ENCODE peak calls at places on chromosomes 12 and 14, in ten cellular contexts. P, V, N, U, J, Q, G, Y, B and T are unnamed samples.

GRCh38 chr14:86826641-86827040 is 1166.3 kb downstream of the GALC start:
- DNase-seq in P (peak), V (peak), N (no peak), U (no peak), J (no peak), Q (no peak), G (no peak), Y (no peak), B (no peak), T (no peak)

GRCh38 chr12:126936181-126936851 is 1330.7 kb upstream of the TMEM132C start:
- DNase-seq in P (no peak), V (no peak), N (peak), U (peak), J (peak), Q (peak), G (no peak), Y (no peak), B (peak), T (no peak)

GRCh38 chr12:55664826-55665225 is 28.1 kb downstream of the OR10P1 start:
- DNase-seq in P (no peak), V (no peak), N (no peak), U (no peak), J (no peak), Q (no peak), G (no peak), Y (no peak), B (no peak), T (peak)

GRCh38 chr12:85575115-85576096 is 260.8 kb downstream of the RASSF9 start:
- DNase-seq in P (peak), V (peak), N (no peak), U (peak), J (peak), Q (peak), G (no peak), Y (peak), B (peak), T (peak)

GRCh38 chr12:89384050-89384749 is 31.9 kb upstream of the DUSP6 start:
- DNase-seq in P (peak), V (peak), N (no peak), U (peak), J (peak), Q (peak), G (peak), Y (peak), B (peak), T (no peak)

GRCh38 chr12:124861492-124861891 is 2.2 kb downstream of the SCARB1 start:
- DNase-seq in P (no peak), V (peak), N (peak), U (no peak), J (peak), Q (peak), G (peak), Y (peak), B (peak), T (peak)

GRCh38 chr12:79408665-79409064 is 282.1 kb downstream of the PAWR start:
- DNase-seq in P (no peak), V (no peak), N (no peak), U (no peak), J (no peak), Q (no peak), G (no peak), Y (no peak), B (no peak), T (no peak)

GRCh38 chr14:100027771-100028490 is 37.3 kb upstream of the EVL start:
- DNase-seq in P (peak), V (peak), N (no peak), U (no peak), J (peak), Q (no peak), G (no peak), Y (peak), B (peak), T (no peak)

GRCh38 chr12:122228092-122228491 is 2.2 kb upstream of the DIABLO start:
- DNase-seq in P (no peak), V (no peak), N (no peak), U (no peak), J (no peak), Q (no peak), G (no peak), Y (no peak), B (no peak), T (no peak)

GRCh38 chr12:57575771-57576612 is 15.0 kb upstream of the PIP4K2C start:
- DNase-seq in P (no peak), V (no peak), N (no peak), U (no peak), J (no peak), Q (no peak), G (peak), Y (no peak), B (no peak), T (no peak)

DNA sequence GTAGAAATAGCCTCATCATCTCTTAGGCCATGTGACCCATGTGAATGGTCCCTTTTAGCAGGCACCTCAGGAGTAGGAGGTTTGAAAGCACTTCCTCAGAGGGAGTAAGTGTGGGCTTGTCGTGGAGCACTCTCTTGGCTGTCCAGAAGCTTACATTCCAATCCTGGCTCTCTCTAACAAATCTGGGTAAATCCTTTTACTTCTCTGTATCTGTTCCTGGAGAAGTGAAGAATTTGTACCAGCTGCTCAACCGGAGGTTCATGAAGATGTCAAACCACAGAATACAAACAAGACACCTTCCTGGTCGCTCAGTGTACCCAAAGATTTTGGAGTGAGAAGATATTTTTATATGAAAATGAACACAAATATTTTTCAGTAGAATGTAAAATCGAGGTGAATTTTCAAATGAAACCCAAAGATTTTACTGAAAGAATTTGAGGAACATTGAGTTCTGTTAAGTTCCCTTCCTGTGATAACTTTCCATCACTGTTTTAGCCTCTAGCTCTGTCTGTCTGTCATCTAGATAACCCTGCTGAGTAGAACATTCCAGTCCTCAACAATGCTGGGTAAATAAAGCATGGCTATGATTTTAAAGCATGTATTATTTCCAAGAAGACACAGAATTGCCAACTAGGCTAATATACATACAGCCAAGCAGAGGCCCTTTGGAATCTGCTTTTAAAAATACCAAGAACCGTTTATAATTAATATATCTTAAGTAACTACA is 263.9 kb upstream of the RGS6 start:
- DNase-seq in P (peak), V (no peak), N (no peak), U (no peak), J (peak), Q (no peak), G (no peak), Y (peak), B (peak), T (no peak)
- H3K4me3 ChIP-seq in P (no peak), V (no peak), N (no peak), U (no peak), J (no peak), Q (no peak), G (no peak), Y (no peak), B (no peak), T (no peak)

GRCh38 chr12:6462234-6462995 is 8.1 kb downstream of the VAMP1 start:
- DNase-seq in P (no peak), V (no peak), N (no peak), U (no peak), J (no peak), Q (no peak), G (no peak), Y (no peak), B (no peak), T (no peak)
- H3K4me3 ChIP-seq in P (no peak), V (no peak), N (no peak), U (peak), J (no peak), Q (no peak), G (no peak), Y (no peak), B (no peak), T (no peak)

GRCh38 chr12:31220061-31220460 is 105.9 kb downstream of the SINHCAF start:
- DNase-seq in P (no peak), V (no peak), N (no peak), U (no peak), J (no peak), Q (no peak), G (no peak), Y (no peak), B (no peak), T (no peak)
- H3K4me3 ChIP-seq in P (no peak), V (no peak), N (no peak), U (no peak), J (no peak), Q (no peak), G (no peak), Y (no peak), B (no peak), T (no peak)

GRCh38 chr14:89325299-89325883 is 91.6 kb downstream of the FOXN3 start:
- DNase-seq in P (no peak), V (no peak), N (no peak), U (no peak), J (no peak), Q (no peak), G (no peak), Y (no peak), B (no peak), T (no peak)
- H3K4me3 ChIP-seq in P (no peak), V (no peak), N (no peak), U (no peak), J (no peak), Q (no peak), G (no peak), Y (no peak), B (no peak), T (no peak)

GRCh38 chr14:103207404-103208072 is 84.3 kb downstream of the TNFAIP2 start:
- DNase-seq in P (no peak), V (no peak), N (peak), U (no peak), J (peak), Q (no peak), G (no peak), Y (no peak), B (peak), T (no peak)
- H3K4me3 ChIP-seq in P (peak), V (peak), N (peak), U (no peak), J (peak), Q (peak), G (peak), Y (peak), B (peak), T (peak)

GRCh38 chr14:104724981-104725771 is 1.1 kb downstream of the ADSS1 start:
- DNase-seq in P (no peak), V (peak), N (no peak), U (peak), J (no peak), Q (peak), G (no peak), Y (peak), B (no peak), T (peak)
- H3K4me3 ChIP-seq in P (peak), V (no peak), N (no peak), U (no peak), J (peak), Q (no peak), G (peak), Y (peak), B (no peak), T (peak)

DNA sequence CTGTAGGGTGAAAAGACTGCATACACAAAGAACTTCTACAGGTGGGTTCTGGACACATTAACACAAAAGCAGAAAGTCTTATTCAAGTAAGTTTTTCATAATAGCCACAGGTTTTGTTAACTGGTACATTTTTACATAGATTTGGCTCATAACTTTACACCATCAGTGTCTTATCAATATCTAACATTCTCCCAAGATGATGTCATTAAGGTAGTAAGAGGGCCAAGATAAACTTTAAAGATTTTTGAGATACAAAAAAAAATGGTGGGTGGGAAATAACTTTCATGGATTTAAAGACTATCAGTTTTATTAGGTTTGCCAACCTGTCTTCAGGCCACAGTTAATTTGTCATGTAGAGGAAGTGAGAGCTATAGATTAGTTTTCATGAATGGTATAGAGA is 1.7 kb downstream of the SUPT16H start:
- DNase-seq in P (no peak), V (no peak), N (no peak), U (no peak), J (no peak), Q (peak), G (no peak), Y (no peak), B (peak), T (no peak)
- H3K4me3 ChIP-seq in P (no peak), V (peak), N (no peak), U (peak), J (no peak), Q (no peak), G (no peak), Y (no peak), B (peak), T (no peak)

GRCh38 chr14:32595496-32595895 is 266.4 kb downstream of the AKAP6 start:
- DNase-seq in P (no peak), V (no peak), N (no peak), U (no peak), J (no peak), Q (no peak), G (no peak), Y (no peak), B (no peak), T (no peak)

GRCh38 chr14:32597771-32598170 is 268.7 kb downstream of the AKAP6 start:
- DNase-seq in P (no peak), V (peak), N (no peak), U (no peak), J (no peak), Q (no peak), G (no peak), Y (peak), B (no peak), T (no peak)

GRCh38 chr14:32593290-32593942 is 264.3 kb downstream of the AKAP6 start:
- DNase-seq in P (peak), V (peak), N (no peak), U (no peak), J (peak), Q (peak), G (no peak), Y (peak), B (peak), T (no peak)

GRCh38 chr14:32596390-32596789 is 267.3 kb downstream of the AKAP6 start:
- DNase-seq in P (no peak), V (no peak), N (no peak), U (no peak), J (no peak), Q (no peak), G (no peak), Y (peak), B (no peak), T (no peak)

DNA sequence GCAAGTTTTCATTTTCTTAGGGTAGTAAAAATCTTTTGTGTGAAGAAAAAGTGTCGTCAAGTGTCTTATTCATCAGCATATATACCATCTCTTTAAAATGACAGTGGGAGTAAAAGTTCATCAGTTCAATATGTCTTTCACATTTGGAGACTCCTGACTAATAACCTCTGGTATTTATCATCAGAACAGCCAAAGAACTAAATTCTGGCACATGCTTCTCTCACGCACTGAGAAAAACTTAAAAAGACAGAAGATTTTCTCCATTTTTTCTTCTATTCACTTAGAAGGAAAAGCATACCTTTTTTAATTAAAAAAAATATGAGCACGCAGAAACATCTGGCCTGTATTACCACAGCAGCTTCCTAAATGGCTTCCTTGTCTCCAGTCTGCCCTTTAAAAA is 265.7 kb downstream of the AKAP6 start:
- DNase-seq in P (peak), V (peak), N (no peak), U (no peak), J (peak), Q (no peak), G (no peak), Y (peak), B (peak), T (no peak)
- H3K4me3 ChIP-seq in P (no peak), V (no peak), N (no peak), U (no peak), J (no peak), Q (no peak), G (no peak), Y (no peak), B (no peak), T (no peak)

GRCh38 chr12:132986885-132987225 is 688 bp downstream of the ZNF26 start:
- DNase-seq in P (peak), V (no peak), N (no peak), U (peak), J (peak), Q (no peak), G (no peak), Y (peak), B (peak), T (no peak)
- H3K4me3 ChIP-seq in P (peak), V (peak), N (peak), U (peak), J (peak), Q (peak), G (peak), Y (peak), B (peak), T (peak)